ENCODE peak calls at places on chromosome 15, in ten cellular contexts. E is spleen, S is uterus, R is A549, M is heart left ventricle, T is PC-3, B is tibial artery, A is colonic mucosa, I is HCT116, H is psoas muscle. Z is an unnamed sample. For H3K9me3, the result is how much of the 10 kb centered on the place peaks cover.

GRCh38 chr15:31297880-31298456 is 28.7 kb upstream of the KLF13 start:
- DNase-seq in E (peak), S (no peak), R (no peak), M (no peak), T (peak), B (no peak), A (peak), I (no peak), H (no peak), Z (no peak)

GRCh38 chr15:81940467-81941451 is 105.1 kb downstream of the MEX3B start:
- DNase-seq in E (no peak), S (no peak), R (no peak), M (no peak), T (peak), B (no peak), A (no peak), I (no peak), H (no peak), Z (no peak)

GRCh38 chr15:54820811-54821210 is 375.9 kb downstream of the RSL24D1 start:
- DNase-seq in E (no peak), S (no peak), R (no peak), M (no peak), T (no peak), B (peak), A (no peak), I (no peak), H (no peak), Z (no peak)

GRCh38 chr15:27825023-27825422 is 274.1 kb downstream of the OCA2 start:
- DNase-seq in E (no peak), S (no peak), R (no peak), M (no peak), T (no peak), B (no peak), A (no peak), I (no peak), H (no peak), Z (no peak)

GRCh38 chr15:77440378-77440999 is 19.8 kb downstream of the HMG20A start:
- DNase-seq in E (no peak), S (no peak), R (peak), M (no peak), T (peak), B (no peak), A (no peak), I (no peak), H (no peak), Z (no peak)

GRCh38 chr15:98518823-98519561 is 129.3 kb upstream of the IGF1R start:
- DNase-seq in E (no peak), S (peak), R (peak), M (no peak), T (peak), B (no peak), A (peak), I (peak), H (no peak), Z (peak)

GRCh38 chr15:34009656-34010055 is 29.3 kb downstream of the AVEN start:
- DNase-seq in E (no peak), S (no peak), R (no peak), M (no peak), T (no peak), B (no peak), A (no peak), I (no peak), H (no peak), Z (no peak)

GRCh38 chr15:75153084-75153483 is 48.6 kb upstream of the C15orf39 start:
- DNase-seq in E (no peak), S (no peak), R (peak), M (no peak), T (peak), B (no peak), A (no peak), I (peak), H (no peak), Z (no peak)

GRCh38 chr15:73949496-73949895 is 23.2 kb downstream of the LOXL1 start:
- DNase-seq in E (peak), S (no peak), R (no peak), M (peak), T (no peak), B (no peak), A (no peak), I (no peak), H (peak), Z (no peak)

GRCh38 chr15:52787549-52788098 is 2.5 kb downstream of the ONECUT1 start:
- DNase-seq in E (no peak), S (no peak), R (no peak), M (no peak), T (no peak), B (no peak), A (no peak), I (no peak), H (no peak), Z (no peak)

GRCh38 chr15:60328852-60329443 is 68.8 kb downstream of the ANXA2 start:
- DNase-seq in E (no peak), S (no peak), R (peak), M (no peak), T (peak), B (no peak), A (no peak), I (no peak), H (no peak), Z (peak)

GRCh38 chr15:90002428-90002844 is 1.3 kb downstream of the ZNF710 start:
- DNase-seq in E (peak), S (peak), R (peak), M (peak), T (peak), B (peak), A (no peak), I (no peak), H (peak), Z (peak)

GRCh38 chr15:68560501-68561113 is 18.2 kb upstream of the CORO2B start:
- DNase-seq in E (peak), S (no peak), R (no peak), M (no peak), T (no peak), B (no peak), A (no peak), I (no peak), H (no peak), Z (no peak)

GRCh38 chr15:75620776-75621536 is 4.6 kb downstream of the SNUPN start:
- DNase-seq in E (peak), S (peak), R (peak), M (peak), T (no peak), B (peak), A (peak), I (no peak), H (peak), Z (peak)

GRCh38 chr15:94453227-94453626 is 221.9 kb downstream of the MCTP2 start:
- DNase-seq in E (no peak), S (no peak), R (no peak), M (no peak), T (no peak), B (no peak), A (no peak), I (no peak), H (no peak), Z (no peak)

GRCh38 chr15:44468713-44469385 is 41.4 kb downstream of the CTDSPL2 start:
- DNase-seq in E (no peak), S (no peak), R (peak), M (no peak), T (peak), B (no peak), A (no peak), I (peak), H (no peak), Z (no peak)

GRCh38 chr15:37045859-37046318 is 54.5 kb downstream of the MEIS2 start:
- DNase-seq in E (no peak), S (no peak), R (no peak), M (no peak), T (no peak), B (no peak), A (no peak), I (no peak), H (no peak), Z (no peak)

GRCh38 chr15:83940136-83940535 is 286.2 kb downstream of the ADAMTSL3 start:
- DNase-seq in E (no peak), S (no peak), R (no peak), M (no peak), T (no peak), B (no peak), A (no peak), I (no peak), H (no peak), Z (no peak)

GRCh38 chr15:59972241-59972640 is 31.9 kb upstream of the FOXB1 start:
- DNase-seq in E (no peak), S (no peak), R (no peak), M (no peak), T (no peak), B (no peak), A (no peak), I (no peak), H (no peak), Z (no peak)

GRCh38 chr15:35506272-35506870 is 39.6 kb downstream of the DPH6 start:
- DNase-seq in E (no peak), S (no peak), R (no peak), M (no peak), T (peak), B (no peak), A (no peak), I (no peak), H (no peak), Z (no peak)

GRCh38 chr15:64348455-64348854 is 7.5 kb downstream of the CSNK1G1 start:
- DNase-seq in E (no peak), S (no peak), R (no peak), M (no peak), T (no peak), B (no peak), A (no peak), I (no peak), H (no peak), Z (no peak)

GRCh38 chr15:57600197-57600596 is 8.5 kb downstream of the MYZAP start:
- DNase-seq in E (no peak), S (no peak), R (no peak), M (no peak), T (peak), B (no peak), A (no peak), I (no peak), H (no peak), Z (no peak)

GRCh38 chr15:32730677-32731654 is 13.2 kb downstream of the GREM1 start:
- DNase-seq in E (no peak), S (no peak), R (no peak), M (no peak), T (peak), B (no peak), A (peak), I (peak), H (no peak), Z (peak)

GRCh38 chr15:28178290-28178689 is 79.2 kb upstream of the OCA2 start:
- DNase-seq in E (no peak), S (no peak), R (no peak), M (no peak), T (no peak), B (no peak), A (no peak), I (no peak), H (no peak), Z (no peak)

GRCh38 chr15:32987067-32987466 is 207.4 kb downstream of the FMN1 start:
- DNase-seq in E (no peak), S (no peak), R (no peak), M (no peak), T (no peak), B (no peak), A (no peak), I (no peak), H (no peak), Z (no peak)

GRCh38 chr15:94847325-94847724 is 616.0 kb downstream of the MCTP2 start:
- DNase-seq in E (no peak), S (no peak), R (no peak), M (no peak), T (no peak), B (no peak), A (no peak), I (no peak), H (no peak), Z (no peak)

GRCh38 chr15:76340198-76340801 is 3.7 kb downstream of the ISL2 start:
- DNase-seq in E (peak), S (no peak), R (no peak), M (no peak), T (no peak), B (no peak), A (no peak), I (no peak), H (peak), Z (no peak)

GRCh38 chr15:63015618-63016017 is 26.9 kb upstream of the TPM1 start:
- DNase-seq in E (no peak), S (peak), R (peak), M (peak), T (peak), B (peak), A (no peak), I (no peak), H (peak), Z (no peak)

GRCh38 chr15:40506964-40507571 is 36.3 kb downstream of the CHST14 start:
- DNase-seq in E (peak), S (peak), R (peak), M (peak), T (peak), B (peak), A (peak), I (peak), H (peak), Z (peak)

GRCh38 chr15:20349774-20350498 is 191.7 kb downstream of the GOLGA6L6 start:
- DNase-seq in E (peak), S (peak), R (peak), M (no peak), T (no peak), B (peak), A (no peak), I (no peak), H (peak), Z (no peak)
- H3K9me3 ChIP-seq in E (under half), S (under half), R (under half), M (under half), T (under half), B (under half), A (under half), I (half or more), H (under half), Z (under half)

GRCh38 chr15:78715930-78716329 is 74.9 kb upstream of the CHRNB4 start:
- DNase-seq in E (no peak), S (no peak), R (peak), M (no peak), T (peak), B (no peak), A (no peak), I (no peak), H (no peak), Z (no peak)

GRCh38 chr15:78718257-78718656 is 77.2 kb upstream of the CHRNB4 start:
- DNase-seq in E (no peak), S (no peak), R (no peak), M (no peak), T (no peak), B (no peak), A (no peak), I (no peak), H (no peak), Z (no peak)

GRCh38 chr15:78715439-78715838 is 74.4 kb upstream of the CHRNB4 start:
- DNase-seq in E (no peak), S (no peak), R (no peak), M (no peak), T (peak), B (no peak), A (no peak), I (peak), H (no peak), Z (no peak)

GRCh38 chr15:78714890-78715289 is 73.9 kb upstream of the CHRNB4 start:
- DNase-seq in E (no peak), S (no peak), R (peak), M (no peak), T (peak), B (no peak), A (no peak), I (no peak), H (no peak), Z (no peak)

DNA sequence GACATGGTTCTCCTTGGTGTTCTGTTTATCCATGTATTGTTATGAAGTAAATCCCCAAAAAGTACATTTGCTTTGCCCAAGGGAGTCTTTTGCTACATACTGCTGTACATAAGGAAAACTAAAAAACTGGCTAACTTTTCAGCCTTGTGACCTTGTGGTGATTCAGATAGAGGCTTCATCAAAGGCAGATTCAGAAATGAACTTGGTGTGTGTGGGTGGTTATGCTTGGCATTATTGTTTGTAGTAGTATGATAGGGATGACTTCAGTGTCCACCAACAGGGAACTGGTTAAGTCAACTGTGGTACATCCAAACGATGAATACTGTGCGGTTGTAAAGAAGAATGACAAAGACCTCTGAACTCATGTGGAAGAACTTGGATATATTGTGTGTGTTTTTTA is 75.6 kb upstream of the CHRNB4 start:
- DNase-seq in E (no peak), S (no peak), R (no peak), M (no peak), T (no peak), B (no peak), A (no peak), I (no peak), H (no peak), Z (no peak)
- H3K27ac ChIP-seq in E (no peak), S (no peak), R (peak), M (no peak), T (no peak), B (no peak), A (no peak), I (no peak), H (no peak), Z (no peak)

GRCh38 chr15:42427429-42428223 is 63.3 kb downstream of the ZNF106 start:
- DNase-seq in E (no peak), S (no peak), R (no peak), M (no peak), T (peak), B (no peak), A (no peak), I (no peak), H (no peak), Z (no peak)
- TF ChIP-seq CTCF in E (no peak), S (no peak), R (no peak), M (no peak), T (no peak), B (no peak), A (no peak), I (no peak), H (no peak), Z (no peak)

DNA sequence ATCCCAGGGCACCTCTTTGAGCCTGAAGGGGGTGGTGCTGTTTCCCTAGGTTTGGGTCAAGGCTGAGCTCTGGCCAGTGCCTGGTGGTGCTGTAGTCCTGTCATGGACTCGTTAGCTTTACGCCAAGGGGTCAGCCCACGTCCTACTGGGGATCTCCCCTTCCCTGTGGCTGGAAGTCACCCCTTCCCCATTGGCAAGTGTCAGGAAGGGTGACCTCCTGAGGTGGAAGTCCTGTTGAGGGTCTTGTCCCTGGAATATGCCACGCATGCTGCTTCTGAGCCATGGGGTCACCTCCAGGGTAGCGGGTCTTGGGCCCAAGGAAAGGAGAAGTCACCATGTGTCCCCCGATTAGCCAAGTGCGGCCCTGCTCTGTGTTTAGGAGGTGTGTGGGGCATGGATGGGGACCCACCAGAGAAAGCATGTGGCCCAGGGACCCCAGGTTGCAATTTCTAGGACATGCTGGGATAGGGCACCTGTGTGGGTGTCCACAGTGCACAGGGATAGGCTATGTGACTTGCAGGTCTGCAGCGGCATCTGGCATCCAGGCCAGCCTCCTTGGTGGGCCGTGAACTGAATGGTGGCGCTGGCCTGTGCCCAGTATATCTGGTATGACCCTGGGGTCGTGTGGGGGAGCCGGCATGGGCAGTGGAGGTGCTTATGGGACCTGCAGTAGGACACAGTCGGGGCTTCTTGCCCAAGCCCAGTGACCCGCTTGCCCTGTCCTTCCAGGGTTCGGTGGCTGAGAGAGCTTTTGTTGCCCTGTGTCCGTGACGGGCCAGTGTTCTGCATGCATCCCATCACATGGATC is 226.7 kb downstream of the SNRPN start:
- DNase-seq in E (peak), S (peak), R (no peak), M (no peak), T (no peak), B (peak), A (peak), I (no peak), H (peak), Z (no peak)
- H3K9me3 ChIP-seq in E (under half), S (under half), R (under half), M (under half), T (under half), B (half or more), A (under half), I (under half), H (under half), Z (under half)

DNA sequence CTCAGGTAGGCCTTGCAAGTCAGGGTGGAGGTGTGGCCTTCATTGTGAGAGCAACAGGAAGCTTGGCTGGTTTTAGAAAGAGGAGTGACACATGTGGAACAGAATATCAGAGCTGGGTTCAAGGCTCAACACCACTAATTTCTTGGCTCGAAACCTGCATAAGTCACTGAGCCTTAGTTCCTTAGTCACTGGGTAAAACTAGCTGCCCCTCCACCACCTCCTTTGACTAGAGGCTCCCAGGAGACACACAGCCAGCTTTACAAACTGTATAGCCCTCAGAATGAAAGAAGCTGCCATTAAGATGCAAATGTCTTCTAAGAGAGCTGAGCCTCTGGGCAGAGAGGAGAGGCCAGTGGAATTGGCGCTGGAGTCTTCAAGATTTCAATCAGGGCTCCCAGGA is 67.7 kb downstream of the CERS3 start:
- DNase-seq in E (no peak), S (no peak), R (no peak), M (no peak), T (no peak), B (no peak), A (no peak), I (no peak), H (no peak), Z (no peak)
- H3K27ac ChIP-seq in E (no peak), S (no peak), R (no peak), M (no peak), T (no peak), B (no peak), A (no peak), I (no peak), H (no peak), Z (no peak)

DNA sequence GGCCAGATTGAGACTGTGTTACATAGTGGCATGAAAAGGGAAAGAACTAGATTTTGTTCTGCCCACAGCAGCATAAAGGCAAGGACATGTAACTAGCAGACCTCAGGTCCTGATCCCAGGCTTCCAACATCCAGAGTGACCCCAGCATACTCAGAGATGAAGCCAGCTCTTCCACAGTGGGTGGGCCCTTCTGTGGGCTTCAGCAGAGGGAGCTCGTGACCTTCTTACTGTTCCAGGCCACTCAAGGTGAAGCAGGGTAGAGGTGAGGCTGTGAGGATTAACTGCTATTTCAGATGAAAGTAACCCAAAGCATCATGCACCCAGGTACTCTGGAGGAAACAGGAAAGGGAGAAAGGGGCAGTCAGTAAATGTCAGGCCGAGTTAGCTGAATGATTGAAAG is 905 bp upstream of the SLC24A1 start:
- DNase-seq in E (no peak), S (no peak), R (no peak), M (no peak), T (no peak), B (no peak), A (no peak), I (no peak), H (no peak), Z (no peak)
- TF ChIP-seq CTCF in E (no peak), S (no peak), R (no peak), M (no peak), T (no peak), B (no peak), A (no peak), I (no peak), H (no peak), Z (no peak)

Z was measured in thyroid gland.